ENCODE peak calls at places on chromosome 1, in six cellular contexts. K is amniotic epithelial cell; P is HTR-8/SVneo; Z is iPS DF 6.9; Y is stimulated activated CD8-positive, alpha-beta memory T cell treated with anti-CD3 and anti-CD28 coated beads, Interleukin-2, amount 100 ng/mL, for 48 hours; T is endothelial cell. B is an unnamed sample.

GRCh38 chr1:171985639-171986038 is 144.3 kb downstream of the DNM3 start:
- DNase-seq in K (no peak), T (peak; percentile 18), Z (no peak), Y (no peak), P (no peak), B (no peak)

GRCh38 chr1:8831329-8831728 is 13.9 kb upstream of the RERE start:
- DNase-seq in K (no peak), P (no peak), Z (no peak), T (no peak), Y (no peak), B (no peak)

GRCh38 chr1:152486400-152487006 is 24.1 kb upstream of the LCE5A start:
- DNase-seq in Y (no peak), T (no peak), K (no peak), Z (no peak), P (no peak), B (peak; percentile 45)

GRCh38 chr1:54407957-54408700 is 1.9 kb upstream of the SSBP3 start:
- DNase-seq in Z (no peak), T (no peak), K (peak; percentile 78), Y (no peak), P (peak; percentile 60), B (no peak)

GRCh38 chr1:1629430-1630190 is 2.4 kb upstream of the MMP23B start:
- DNase-seq in P (no peak), K (no peak), Y (peak; percentile 58), Z (no peak), T (no peak), B (peak; percentile 76)

GRCh38 chr1:179129702-179130473 is 48.0 kb downstream of the TOR3A start:
- DNase-seq in P (no peak), K (peak; percentile 47), T (no peak), Z (no peak), Y (no peak), B (no peak)

GRCh38 chr1:24205701-24206464 is 18.8 kb upstream of the IFNLR1 start:
- DNase-seq in T (no peak), Z (no peak), K (no peak), Y (no peak), P (no peak), B (no peak)

GRCh38 chr1:61149010-61149860 is 66.9 kb downstream of the NFIA start:
- DNase-seq in K (no peak), Y (no peak), T (no peak), Z (no peak), P (no peak), B (no peak)

GRCh38 chr1:225253784-225254183 is 174.1 kb downstream of the LBR start:
- DNase-seq in K (peak; percentile 81), Z (no peak), T (no peak), Y (no peak), P (no peak), B (no peak)

GRCh38 chr1:16082283-16083038 is 9.0 kb upstream of the FAM131C start:
- DNase-seq in Z (peak; percentile 76), K (peak; percentile 44), T (peak; percentile 88), Y (peak; percentile 56), P (peak; percentile 77), B (peak; percentile 95)

GRCh38 chr1:225460021-225460736 is 32.3 kb upstream of the LBR start:
- DNase-seq in Y (no peak), P (no peak), K (no peak), Z (no peak), T (no peak), B (no peak)

GRCh38 chr1:112954945-112955677 is 885 bp downstream of the SLC16A1 start:
- DNase-seq in Z (peak; percentile 35), Y (peak; percentile 56), K (peak; percentile 40), T (peak; percentile 51), P (peak; percentile 32), B (peak; percentile 43)

GRCh38 chr1:215114154-215114933 is 31.8 kb downstream of the KCNK2 start:
- DNase-seq in Z (no peak), K (peak; percentile 39), P (peak; percentile 25), T (no peak), Y (no peak), B (no peak)

B was measured in H1.